ENCODE peak calls at places on chromosomes 6 and 20, in ten cellular contexts. T is AG10803, U is bronchial epithelial cell, F is retinal pigment epithelial cell, G is MG63, X is HFF-Myc, A is breast epithelium, D is kidney, P is neural progenitor cell, Q is IMR-90. Z is an unnamed sample.

GRCh38 chr6:129632081-129632758 is 77.8 kb downstream of the ARHGAP18 start:
- DNase-seq in P (no peak), F (no peak), T (no peak), U (no peak), D (no peak), G (no peak), Q (no peak), X (no peak), A (no peak), Z (no peak)

GRCh38 chr20:59880198-59880597 is 53.2 kb downstream of the SYCP2 start:
- DNase-seq in P (no peak), A (no peak), G (no peak), U (no peak), Q (no peak), X (no peak), T (no peak), D (no peak), F (no peak), Z (no peak)

GRCh38 chr20:4972506-4973251 is 28.6 kb downstream of the SLC23A2 start:
- DNase-seq in P (no peak), A (no peak), U (no peak), F (no peak), Q (no peak), X (no peak), T (no peak), D (peak), G (no peak), Z (no peak)

GRCh38 chr20:32484221-32485125 is 100.7 kb downstream of the NOL4L start:
- DNase-seq in Q (no peak), T (no peak), G (peak), F (no peak), A (no peak), D (peak), X (no peak), U (no peak), P (peak), Z (no peak)

GRCh38 chr20:41150664-41151063 is 13.3 kb downstream of the PLCG1 start:
- DNase-seq in G (no peak), U (no peak), A (no peak), Q (peak), P (no peak), X (no peak), T (no peak), D (no peak), F (no peak), Z (no peak)

GRCh38 chr6:25590986-25591385 is 61.0 kb upstream of the SCGN start:
- DNase-seq in A (no peak), U (no peak), X (no peak), F (no peak), P (no peak), T (no peak), G (no peak), D (no peak), Q (no peak), Z (no peak)

GRCh38 chr6:163533443-163533842 is 118.9 kb downstream of the QKI start:
- DNase-seq in X (peak), D (no peak), T (peak), A (no peak), Q (peak), U (peak), P (no peak), G (peak), F (peak), Z (peak)

GRCh38 chr6:47195251-47195650 is 114.5 kb downstream of the TNFRSF21 start:
- DNase-seq in X (no peak), U (no peak), P (no peak), F (no peak), D (no peak), A (no peak), G (no peak), T (peak), Q (peak), Z (no peak)

GRCh38 chr6:16944601-16945000 is 157.2 kb upstream of the STMND1 start:
- DNase-seq in G (no peak), U (no peak), A (no peak), X (no peak), T (no peak), P (no peak), D (no peak), Q (no peak), F (no peak), Z (no peak)

GRCh38 chr6:156279306-156279969 is 497.7 kb upstream of the ARID1B start:
- DNase-seq in Q (no peak), G (no peak), A (no peak), D (no peak), P (no peak), F (no peak), T (peak), X (peak), U (no peak), Z (no peak)

GRCh38 chr6:47182291-47182957 is 127.3 kb downstream of the TNFRSF21 start:
- DNase-seq in G (no peak), Q (no peak), F (no peak), P (no peak), A (no peak), T (no peak), U (peak), X (no peak), D (no peak), Z (no peak)

GRCh38 chr20:32479697-32480140 is 105.4 kb downstream of the NOL4L start:
- DNase-seq in U (no peak), G (no peak), Q (no peak), X (no peak), D (no peak), T (no peak), F (no peak), A (no peak), P (no peak), Z (no peak)

GRCh38 chr6:33963351-33963750 is 159.5 kb upstream of the MLN start:
- DNase-seq in D (peak), X (no peak), U (no peak), A (peak), P (no peak), T (no peak), G (no peak), Q (no peak), F (no peak), Z (no peak)

GRCh38 chr20:37358366-37359150 is 12.6 kb downstream of the SRC start:
- DNase-seq in Q (no peak), P (no peak), D (no peak), A (peak), F (no peak), T (peak), U (peak), G (no peak), X (no peak), Z (no peak)

GRCh38 chr20:41981746-41982145 is 363.6 kb upstream of the CHD6 start:
- DNase-seq in T (no peak), A (no peak), Q (no peak), P (no peak), F (no peak), G (no peak), X (no peak), U (no peak), D (no peak), Z (no peak)

GRCh38 chr6:149451361-149452061 is 33.3 kb downstream of the ZC3H12D start:
- DNase-seq in F (no peak), T (no peak), A (no peak), D (peak), G (no peak), P (peak), U (no peak), Q (no peak), X (no peak), Z (no peak)

GRCh38 chr6:5234869-5235268 is 25.9 kb downstream of the LYRM4 start:
- DNase-seq in Q (no peak), T (no peak), X (no peak), A (no peak), F (no peak), G (no peak), U (no peak), P (no peak), D (no peak), Z (no peak)

GRCh38 chr6:71211799-71212198 is 76.8 kb upstream of the OGFRL1 start:
- DNase-seq in Q (no peak), D (no peak), G (no peak), P (no peak), X (no peak), F (no peak), U (no peak), T (peak), A (no peak), Z (no peak)

GRCh38 chr6:12844284-12845223 is 128.0 kb downstream of the PHACTR1 start:
- DNase-seq in U (peak), A (no peak), D (no peak), F (no peak), Q (peak), X (peak), G (no peak), T (peak), P (peak), Z (no peak)

GRCh38 chr20:40728470-40728869 is 39.4 kb upstream of the MAFB start:
- DNase-seq in F (no peak), G (no peak), P (no peak), A (no peak), U (no peak), D (no peak), X (no peak), T (no peak), Q (no peak), Z (no peak)

GRCh38 chr20:63128367-63128766 is 87.6 kb downstream of the YTHDF1 start:
- DNase-seq in A (peak), X (no peak), P (no peak), Q (no peak), F (no peak), G (no peak), T (no peak), D (peak), U (no peak), Z (no peak)

GRCh38 chr6:49646130-49646824 is 9.6 kb upstream of the RHAG start:
- DNase-seq in F (no peak), T (no peak), D (no peak), U (no peak), Q (no peak), G (no peak), P (no peak), X (no peak), A (no peak), Z (no peak)
- H3K4me3 ChIP-seq in F (no peak), T (no peak), D (no peak), U (no peak), Q (no peak), G (no peak), P (no peak), X (no peak), A (no peak), Z (no peak)

GRCh38 chr20:2507464-2507863 is 1.3 kb downstream of the ZNF343 start:
- DNase-seq in A (no peak), T (no peak), G (no peak), F (no peak), Q (peak), D (no peak), U (no peak), X (no peak), P (no peak), Z (no peak)
- H3K4me3 ChIP-seq in A (peak), T (peak), G (peak), F (peak), Q (peak), D (no peak), U (no peak), X (peak), P (no peak), Z (peak)

GRCh38 chr6:99422912-99423311 is 2.2 kb downstream of the PNISR start:
- DNase-seq in Q (no peak), U (no peak), D (no peak), T (no peak), F (no peak), G (no peak), A (no peak), P (no peak), X (no peak), Z (no peak)
- H3K4me3 ChIP-seq in Q (no peak), U (no peak), D (peak), T (no peak), F (no peak), G (no peak), A (no peak), P (peak), X (no peak), Z (no peak)

GRCh38 chr6:6390849-6391602 is 70.6 kb upstream of the F13A1 start:
- DNase-seq in F (no peak), G (no peak), Q (no peak), T (no peak), A (no peak), D (no peak), U (no peak), P (no peak), X (no peak), Z (no peak)
- H3K4me3 ChIP-seq in F (no peak), G (no peak), Q (no peak), T (no peak), A (no peak), D (no peak), U (no peak), P (no peak), X (no peak), Z (no peak)